ENCODE peak calls at places on chromosomes 11 and 22, in four cellular contexts. One of them, this sample, is unnamed.

GRCh38 chr11:14916403-14916802 is 24.4 kb upstream of the CYP2R1 start:
- DNase-seq in Panc1: no peak
- DNase-seq in sigmoid colon: no peak
- DNase-seq in upper lobe of left lung: no peak
- DNase-seq in this sample: no peak

GRCh38 chr22:32723632-32724031 is 77.9 kb upstream of the TIMP3 start:
- DNase-seq in Panc1: no peak
- DNase-seq in sigmoid colon: peak
- DNase-seq in upper lobe of left lung: peak
- DNase-seq in this sample: peak

GRCh38 chr22:39352301-39352867 is 2.6 kb downstream of the SYNGR1 start:
- DNase-seq in Panc1: no peak
- DNase-seq in sigmoid colon: no peak
- DNase-seq in upper lobe of left lung: no peak
- DNase-seq in this sample: no peak

GRCh38 chr22:46578824-46579561 is 41.2 kb upstream of the GRAMD4 start:
- DNase-seq in Panc1: no peak
- DNase-seq in sigmoid colon: peak
- DNase-seq in upper lobe of left lung: peak
- DNase-seq in this sample: no peak

GRCh38 chr11:34068098-34068497 is 16.6 kb downstream of the CAPRIN1 start:
- DNase-seq in Panc1: no peak
- DNase-seq in sigmoid colon: no peak
- DNase-seq in upper lobe of left lung: no peak
- DNase-seq in this sample: no peak

GRCh38 chr22:27870234-27871191 is 48.5 kb downstream of the PITPNB start:
- DNase-seq in Panc1: no peak
- DNase-seq in sigmoid colon: no peak
- DNase-seq in upper lobe of left lung: no peak
- DNase-seq in this sample: no peak

GRCh38 chr11:59669611-59670009 is 773 bp upstream of the PATL1 start:
- DNase-seq in Panc1: no peak
- DNase-seq in sigmoid colon: peak
- DNase-seq in upper lobe of left lung: peak
- DNase-seq in this sample: peak

GRCh38 chr11:44876923-44877322 is 73.8 kb downstream of the TP53I11 start:
- DNase-seq in Panc1: no peak
- DNase-seq in sigmoid colon: no peak
- DNase-seq in upper lobe of left lung: no peak
- DNase-seq in this sample: no peak

GRCh38 chr11:36750349-36750748 is 152.3 kb upstream of the RAG2 start:
- DNase-seq in Panc1: no peak
- DNase-seq in sigmoid colon: no peak
- DNase-seq in upper lobe of left lung: no peak
- DNase-seq in this sample: no peak

GRCh38 chr11:9787981-9788521 is 124.2 kb downstream of the SWAP70 start:
- DNase-seq in Panc1: no peak
- DNase-seq in sigmoid colon: peak
- DNase-seq in upper lobe of left lung: no peak
- DNase-seq in this sample: no peak

GRCh38 chr11:92838655-92839334 is 130.7 kb upstream of the MTNR1B start:
- DNase-seq in Panc1: no peak
- DNase-seq in sigmoid colon: no peak
- DNase-seq in upper lobe of left lung: no peak
- DNase-seq in this sample: no peak

GRCh38 chr22:44311855-44312170 is 938 bp downstream of the SHISAL1 start:
- DNase-seq in Panc1: no peak
- DNase-seq in sigmoid colon: no peak
- DNase-seq in upper lobe of left lung: no peak
- DNase-seq in this sample: no peak

GRCh38 chr11:18064035-18064434 is 18.0 kb upstream of the TPH1 start:
- DNase-seq in Panc1: no peak
- DNase-seq in sigmoid colon: no peak
- DNase-seq in upper lobe of left lung: no peak
- DNase-seq in this sample: no peak

GRCh38 chr11:19076744-19077589 is 16.4 kb upstream of the MRGPRX2 start:
- DNase-seq in Panc1: peak
- DNase-seq in sigmoid colon: no peak
- DNase-seq in upper lobe of left lung: peak
- DNase-seq in this sample: no peak

GRCh38 chr11:128244896-128245295 is 342.5 kb downstream of the ETS1 start:
- DNase-seq in Panc1: no peak
- DNase-seq in sigmoid colon: no peak
- DNase-seq in upper lobe of left lung: no peak
- DNase-seq in this sample: no peak

GRCh38 chr11:126115253-126115540 is 52.5 kb upstream of the CDON start:
- DNase-seq in Panc1: no peak
- DNase-seq in sigmoid colon: peak
- DNase-seq in upper lobe of left lung: peak
- DNase-seq in this sample: no peak

GRCh38 chr11:124801636-124802312 is 1.6 kb upstream of the MSANTD2 start:
- DNase-seq in Panc1: no peak
- DNase-seq in sigmoid colon: no peak
- DNase-seq in upper lobe of left lung: no peak
- DNase-seq in this sample: no peak

GRCh38 chr11:64186205-64187165 is 514 bp downstream of the STIP1 start:
- DNase-seq in Panc1: no peak
- DNase-seq in sigmoid colon: peak
- DNase-seq in upper lobe of left lung: no peak
- DNase-seq in this sample: no peak

GRCh38 chr11:73114835-73115220 is 27.3 kb downstream of the FCHSD2 start:
- DNase-seq in Panc1: no peak
- DNase-seq in sigmoid colon: no peak
- DNase-seq in upper lobe of left lung: no peak
- DNase-seq in this sample: no peak

GRCh38 chr11:64406221-64406946 is 47.4 kb downstream of the RPS6KA4 start:
- DNase-seq in Panc1: no peak
- DNase-seq in sigmoid colon: peak
- DNase-seq in upper lobe of left lung: no peak
- DNase-seq in this sample: no peak

GRCh38 chr11:123560001-123560400 is 94.4 kb downstream of the SCN3B start:
- DNase-seq in Panc1: no peak
- DNase-seq in sigmoid colon: peak
- DNase-seq in upper lobe of left lung: no peak
- DNase-seq in this sample: no peak

GRCh38 chr11:118746988-118747585 is 43.9 kb downstream of the DDX6 start:
- DNase-seq in Panc1: no peak
- DNase-seq in sigmoid colon: no peak
- DNase-seq in upper lobe of left lung: no peak
- DNase-seq in this sample: no peak

GRCh38 chr11:115699733-115700132 is 195.5 kb upstream of the CADM1 start:
- DNase-seq in Panc1: no peak
- DNase-seq in sigmoid colon: peak
- DNase-seq in upper lobe of left lung: no peak
- DNase-seq in this sample: no peak

GRCh38 chr11:73265278-73265810 is 6.8 kb upstream of the P2RY6 start:
- DNase-seq in Panc1: no peak
- DNase-seq in sigmoid colon: no peak
- DNase-seq in upper lobe of left lung: no peak
- DNase-seq in this sample: no peak

GRCh38 chr11:127844843-127845242 is 742.5 kb downstream of the ETS1 start:
- DNase-seq in Panc1: no peak
- DNase-seq in sigmoid colon: no peak
- DNase-seq in upper lobe of left lung: no peak
- DNase-seq in this sample: no peak

GRCh38 chr11:77815459-77815858 is 5.1 kb downstream of the RSF1 start:
- DNase-seq in Panc1: no peak
- DNase-seq in sigmoid colon: no peak
- DNase-seq in upper lobe of left lung: no peak
- DNase-seq in this sample: no peak
- TF ChIP-seq POLR2AphosphoS5 in Panc1: no peak
- TF ChIP-seq POLR2AphosphoS5 in sigmoid colon: no peak
- TF ChIP-seq POLR2AphosphoS5 in upper lobe of left lung: no peak
- TF ChIP-seq POLR2AphosphoS5 in this sample: no peak

GRCh38 chr11:26947904-26948639 is 45.8 kb upstream of the FIBIN start:
- DNase-seq in Panc1: no peak
- DNase-seq in sigmoid colon: no peak
- DNase-seq in upper lobe of left lung: no peak
- DNase-seq in this sample: no peak
- H3K27ac ChIP-seq in Panc1: no peak
- H3K27ac ChIP-seq in sigmoid colon: peak
- H3K27ac ChIP-seq in upper lobe of left lung: no peak
- H3K27ac ChIP-seq in this sample: peak

DNA sequence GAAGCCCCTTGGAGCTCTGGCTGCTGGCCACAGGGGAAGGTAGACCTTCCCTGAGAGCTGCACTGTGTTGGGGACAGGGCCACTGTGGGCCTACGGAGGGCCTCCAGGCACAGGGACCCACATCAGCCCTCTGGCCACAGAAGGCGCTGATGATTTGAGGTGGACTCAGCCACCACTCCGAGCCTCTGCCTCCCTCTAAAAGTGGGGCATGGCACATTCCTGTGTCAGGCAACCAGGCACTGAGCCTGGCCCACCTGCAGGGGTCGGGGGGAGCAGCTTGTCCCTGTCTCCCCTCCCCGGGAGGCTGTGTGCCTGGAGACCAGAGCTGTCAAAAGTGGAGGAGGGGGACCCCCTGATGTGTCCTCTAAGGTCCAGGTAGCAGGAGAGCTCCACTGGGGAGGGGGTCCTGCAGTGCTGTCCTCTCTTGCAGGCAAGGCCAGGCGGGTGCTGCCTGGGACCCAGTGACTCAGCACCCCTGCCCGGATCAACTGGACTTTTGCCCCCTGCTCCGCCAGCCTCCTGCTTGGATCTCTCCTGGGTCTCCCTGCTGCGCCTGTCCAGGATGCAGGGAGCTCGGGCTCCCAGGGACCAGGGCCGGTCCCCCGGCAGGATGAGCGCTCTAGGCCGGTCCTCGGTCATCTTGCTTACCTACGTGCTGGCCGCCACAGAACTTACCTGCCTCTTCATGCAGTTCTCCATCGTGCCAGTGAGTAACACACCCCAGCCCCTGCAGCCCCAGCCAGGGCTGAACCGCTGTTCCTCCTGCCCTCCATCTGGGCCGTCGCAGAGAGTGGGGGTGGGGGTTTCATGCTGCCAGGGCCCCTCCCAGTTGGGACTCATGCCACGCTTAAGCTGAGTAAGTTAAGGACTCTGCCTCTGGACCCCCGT is 17.5 kb upstream of the CDKN1C start:
- DNase-seq in Panc1: no peak
- DNase-seq in sigmoid colon: no peak
- DNase-seq in upper lobe of left lung: no peak
- DNase-seq in this sample: no peak
- TF ChIP-seq POLR2AphosphoS5 in Panc1: no peak
- TF ChIP-seq POLR2AphosphoS5 in sigmoid colon: no peak
- TF ChIP-seq POLR2AphosphoS5 in upper lobe of left lung: no peak
- TF ChIP-seq POLR2AphosphoS5 in this sample: no peak

DNA sequence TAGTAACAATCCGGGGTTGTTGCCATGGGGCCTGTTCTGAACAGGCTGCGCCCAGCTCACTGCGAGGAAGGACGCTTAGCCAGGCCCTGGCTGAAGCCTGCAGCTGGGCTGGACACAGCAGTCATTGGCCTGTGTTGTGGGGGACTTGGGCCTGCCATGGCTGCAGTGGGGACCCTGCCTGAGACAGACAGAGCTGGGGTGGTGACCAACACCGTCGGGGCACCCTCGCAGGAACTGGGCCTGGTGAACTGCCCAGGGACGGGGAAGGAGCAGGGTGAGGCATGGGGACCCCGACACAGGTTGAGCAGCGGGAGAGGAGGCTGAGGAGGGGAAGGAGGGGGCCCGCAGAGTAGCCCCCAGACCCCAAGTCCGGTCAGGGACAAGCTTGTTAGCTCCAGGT is 8.9 kb downstream of the PHLDA2 start:
- DNase-seq in Panc1: no peak
- DNase-seq in sigmoid colon: no peak
- DNase-seq in upper lobe of left lung: no peak
- DNase-seq in this sample: no peak
- H3K27ac ChIP-seq in Panc1: no peak
- H3K27ac ChIP-seq in sigmoid colon: no peak
- H3K27ac ChIP-seq in upper lobe of left lung: no peak
- H3K27ac ChIP-seq in this sample: no peak

DNA sequence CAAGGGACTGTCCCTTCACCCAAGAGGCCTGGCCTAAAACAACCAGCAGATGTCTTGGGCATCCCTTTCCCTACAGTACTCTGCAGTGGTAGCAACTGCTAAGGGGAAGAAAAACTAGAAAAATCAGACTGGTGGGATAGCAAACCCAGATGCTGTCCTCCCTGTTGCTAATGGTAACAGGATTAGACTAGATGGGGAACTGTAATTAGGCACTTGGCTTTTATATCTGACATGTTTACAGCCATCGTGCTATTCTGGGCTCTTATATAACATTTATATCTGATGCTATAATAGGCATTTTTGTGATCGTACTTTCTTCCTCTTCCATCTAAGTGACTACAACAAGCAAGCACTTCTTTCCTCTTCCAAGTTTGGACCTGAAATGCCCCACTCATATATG is 316.7 kb downstream of the DLG2 start:
- DNase-seq in Panc1: no peak
- DNase-seq in sigmoid colon: no peak
- DNase-seq in upper lobe of left lung: no peak
- DNase-seq in this sample: no peak
- TF ChIP-seq POLR2AphosphoS5 in Panc1: no peak
- TF ChIP-seq POLR2AphosphoS5 in sigmoid colon: no peak
- TF ChIP-seq POLR2AphosphoS5 in upper lobe of left lung: no peak
- TF ChIP-seq POLR2AphosphoS5 in this sample: no peak

DNA sequence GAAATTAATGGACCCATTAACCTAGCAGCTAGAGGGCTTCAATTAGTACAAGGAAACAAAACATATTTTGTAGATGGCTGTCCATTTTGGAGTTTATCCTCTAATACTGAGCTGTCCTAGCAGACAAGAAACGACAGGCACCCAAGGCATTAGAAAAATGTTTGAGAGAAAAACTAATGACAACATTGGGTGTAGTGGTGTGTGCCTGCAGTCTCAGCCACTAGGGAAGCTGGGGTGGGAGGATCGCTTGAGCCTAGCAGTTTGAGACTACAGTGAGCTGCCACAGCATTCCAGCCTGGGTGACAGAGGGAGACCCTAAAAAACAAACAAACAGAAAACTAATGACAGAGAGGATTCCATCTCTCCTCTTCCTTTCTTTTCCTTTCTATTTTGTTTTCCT is 1.5 kb downstream of the A4GALT start:
- DNase-seq in Panc1: no peak
- DNase-seq in sigmoid colon: no peak
- DNase-seq in upper lobe of left lung: no peak
- DNase-seq in this sample: no peak
- H3K27ac ChIP-seq in Panc1: no peak
- H3K27ac ChIP-seq in sigmoid colon: peak
- H3K27ac ChIP-seq in upper lobe of left lung: no peak
- H3K27ac ChIP-seq in this sample: no peak

GRCh38 chr22:19962246-19962908 is 20.8 kb upstream of the TXNRD2 start:
- DNase-seq in Panc1: no peak
- DNase-seq in sigmoid colon: peak
- DNase-seq in upper lobe of left lung: peak
- DNase-seq in this sample: peak
- TF ChIP-seq POLR2AphosphoS5 in Panc1: no peak
- TF ChIP-seq POLR2AphosphoS5 in sigmoid colon: no peak
- TF ChIP-seq POLR2AphosphoS5 in upper lobe of left lung: no peak
- TF ChIP-seq POLR2AphosphoS5 in this sample: no peak

DNA sequence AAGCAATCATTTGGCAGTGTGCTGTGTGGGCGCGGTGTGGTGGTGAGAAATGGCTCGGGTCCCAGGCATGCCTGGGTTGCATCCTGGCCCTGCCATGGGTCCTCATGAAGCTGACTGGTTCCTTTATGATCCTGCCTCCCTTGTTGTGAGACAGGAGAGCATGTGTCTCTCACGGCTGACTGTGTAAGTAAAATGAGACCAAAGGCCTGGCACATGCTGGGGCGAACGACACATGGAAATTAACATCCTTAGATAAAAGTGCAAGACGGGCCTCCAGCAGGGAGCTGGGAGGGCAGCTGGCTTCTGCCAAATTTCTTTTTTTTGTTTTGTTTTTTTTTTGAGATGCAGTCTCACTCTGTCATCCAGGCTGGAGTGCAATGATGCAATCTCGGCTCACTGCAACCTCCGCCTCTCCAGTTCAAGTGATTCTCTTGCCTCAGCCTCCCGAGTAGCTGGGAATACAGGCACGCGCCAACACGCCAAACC is 9.4 kb upstream of the FBLN1 start:
- DNase-seq in Panc1: no peak
- DNase-seq in sigmoid colon: peak
- DNase-seq in upper lobe of left lung: no peak
- DNase-seq in this sample: no peak
- H3K27ac ChIP-seq in Panc1: no peak
- H3K27ac ChIP-seq in sigmoid colon: no peak
- H3K27ac ChIP-seq in upper lobe of left lung: no peak
- H3K27ac ChIP-seq in this sample: peak

This sample was measured in breast epithelium.